ENCODE peak calls at places on chromosomes 13 and 19, in five cellular contexts. I is transverse colon; M is T-cell; A is CD8-positive, alpha-beta T cell; C is pulmonary artery endothelial cell. G is an unnamed sample.
A peak's percentile ranks its signal among the peaks of the same experiment; 100 is the strongest.

GRCh38 chr13:25292301-25292700 is 5.0 kb upstream of the MTMR6 start:
- DNase-seq in C (no peak), I (no peak), M (no peak), A (no peak), G (no peak)

GRCh38 chr13:41621716-41622508 is 164.6 kb downstream of the RGCC start:
- DNase-seq in I (no peak), A (no peak), M (no peak), C (no peak), G (no peak)

GRCh38 chr13:69959041-69959440 is 148.6 kb upstream of the ATXN8OS start:
- DNase-seq in C (no peak), I (no peak), M (no peak), A (no peak), G (no peak)

GRCh38 chr13:99495478-99496321 is 5.6 kb upstream of the TM9SF2 start:
- DNase-seq in M (no peak), A (no peak), I (no peak), C (no peak), G (no peak)

GRCh38 chr13:80151016-80151415 is 189.9 kb downstream of the SPRY2 start:
- DNase-seq in A (no peak), M (no peak), C (no peak), I (no peak), G (no peak)

GRCh38 chr19:32570081-32570785 is 10.8 kb upstream of the PDCD5 start:
- DNase-seq in C (peak; percentile 11), A (peak; percentile 72), I (peak; percentile 56), M (peak; percentile 25), G (peak; percentile 20)

GRCh38 chr19:29665826-29666633 is 769 bp downstream of the PLEKHF1 start:
- DNase-seq in A (peak; percentile 54), I (peak; percentile 41), C (no peak), M (no peak), G (no peak)

GRCh38 chr13:113724016-113724758 is 34.8 kb upstream of the TMEM255B start:
- DNase-seq in C (no peak), I (no peak), M (no peak), A (no peak), G (no peak)

GRCh38 chr19:2848625-2849024 is 7.3 kb downstream of the ZNF555 start:
- DNase-seq in M (no peak), I (no peak), C (no peak), A (no peak), G (no peak)

GRCh38 chr19:28631931-28632330 is 581.0 kb downstream of the UQCRFS1 start:
- DNase-seq in M (no peak), C (no peak), A (no peak), I (no peak), G (no peak)

GRCh38 chr13:110687736-110688135 is 18.2 kb downstream of the CARS2 start:
- DNase-seq in M (no peak), A (no peak), I (no peak), C (no peak), G (no peak)

GRCh38 chr13:26376430-26376829 is 122.5 kb downstream of the CDK8 start:
- DNase-seq in A (no peak), I (no peak), M (no peak), C (no peak), G (no peak)

GRCh38 chr19:38664503-38665211 is 17.2 kb downstream of the ACTN4 start:
- DNase-seq in C (no peak), M (no peak), I (no peak), A (no peak), G (no peak)

GRCh38 chr13:35471466-35472307 is 4.8 kb downstream of the MAB21L1 start:
- DNase-seq in M (no peak), A (no peak), C (no peak), I (no peak), G (no peak)

GRCh38 chr19:19652482-19653295 is 9.2 kb upstream of the GMIP start:
- DNase-seq in C (no peak), I (no peak), A (no peak), M (no peak), G (no peak)

GRCh38 chr13:111872475-111873150 is 194.3 kb upstream of the SOX1 start:
- DNase-seq in M (no peak), C (no peak), A (peak; percentile 40), I (no peak), G (no peak)

GRCh38 chr19:10508707-10509106 is 5.6 kb upstream of the KEAP1 start:
- DNase-seq in C (no peak), A (no peak), M (no peak), I (no peak), G (no peak)

GRCh38 chr13:74710006-74710405 is 575.8 kb upstream of the KLF12 start:
- DNase-seq in M (no peak), C (no peak), A (no peak), I (no peak), G (no peak)

GRCh38 chr13:98960331-98961203 is 17.3 kb downstream of the DOCK9 start:
- DNase-seq in M (no peak), I (no peak), A (no peak), C (peak; percentile 69), G (no peak)

GRCh38 chr13:44301639-44302015 is 72.0 kb upstream of the SERP2 start:
- DNase-seq in I (no peak), M (no peak), C (no peak), A (no peak), G (no peak)

GRCh38 chr19:19633711-19634515 is 5.9 kb upstream of the LPAR2 start:
- DNase-seq in A (no peak), I (no peak), M (no peak), C (no peak), G (no peak)

GRCh38 chr19:49749055-49749716 is 13.9 kb downstream of the TSKS start:
- DNase-seq in A (no peak), I (no peak), M (no peak), C (no peak), G (no peak)

GRCh38 chr19:34269968-34270621 is 15.7 kb downstream of the GARRE1 start:
- DNase-seq in A (peak; percentile 81), I (peak; percentile 51), C (peak; percentile 97), M (peak; percentile 69), G (peak; percentile 97)

GRCh38 chr19:10269333-10270179 is 1.4 kb upstream of the ICAM1 start:
- DNase-seq in A (peak; percentile 93), I (peak; percentile 90), C (peak; percentile 79), M (peak; percentile 69), G (peak; percentile 52)

GRCh38 chr19:55406869-55407624 is 541 bp downstream of the UBE2S start:
- DNase-seq in C (no peak), I (peak; percentile 51), A (no peak), M (no peak), G (no peak)

GRCh38 chr19:6038634-6039405 is 60.9 kb upstream of the RANBP3 start:
- DNase-seq in A (peak; percentile 5), M (no peak), I (no peak), C (no peak), G (no peak)

GRCh38 chr13:110070511-110071120 is 236.3 kb downstream of the COL4A1 start:
- DNase-seq in M (no peak), A (no peak), C (no peak), I (no peak), G (no peak)

GRCh38 chr19:11578342-11579142 is 1.1 kb upstream of the ACP5 start:
- DNase-seq in I (peak; percentile 61), C (no peak), A (peak; percentile 66), M (no peak), G (no peak)

GRCh38 chr13:95185851-95186250 is 115.4 kb downstream of the ABCC4 start:
- DNase-seq in M (peak; percentile 40), C (no peak), A (peak; percentile 65), I (no peak), G (no peak)

GRCh38 chr19:14409157-14410053 is 9.7 kb downstream of the DDX39A start:
- DNase-seq in M (no peak), A (peak; percentile 51), C (no peak), I (no peak), G (no peak)

GRCh38 chr13:27006519-27007161 is 165.0 kb downstream of the USP12 start:
- DNase-seq in C (no peak), I (peak; percentile 55), A (no peak), M (no peak), G (no peak)

G was measured in glomerular endothelial cell.